ENCODE peak calls at places on chromosome 13, in four cellular contexts. M is frontal cortex, B is neural crest cell, R is cardiac fibroblast. I is an unnamed sample.

GRCh38 chr13:24148414-24149305 is 11.9 kb upstream of the SPATA13 start:
- DNase-seq in M (peak), B (no peak), R (peak), I (no peak)

GRCh38 chr13:26837997-26838396 is 77.4 kb upstream of the GPR12 start:
- DNase-seq in M (no peak), B (no peak), R (no peak), I (no peak)

GRCh38 chr13:48819889-48820288 is 155.8 kb upstream of the FNDC3A start:
- DNase-seq in M (no peak), B (no peak), R (no peak), I (no peak)

GRCh38 chr13:82688400-82688999 is 1193.8 kb downstream of the SLITRK1 start:
- DNase-seq in M (no peak), B (no peak), R (peak), I (no peak)

GRCh38 chr13:49262634-49263033 is 14.9 kb downstream of the CDADC1 start:
- DNase-seq in M (no peak), B (no peak), R (no peak), I (no peak)

GRCh38 chr13:21546372-21546771 is 57.6 kb downstream of the MICU2 start:
- DNase-seq in M (no peak), B (no peak), R (peak), I (no peak)

GRCh38 chr13:51981355-51981754 is 29.9 kb downstream of the ATP7B start:
- DNase-seq in M (no peak), B (no peak), R (peak), I (no peak)

GRCh38 chr13:101493541-101493940 is 41.1 kb downstream of the ITGBL1 start:
- DNase-seq in M (no peak), B (no peak), R (no peak), I (no peak)

GRCh38 chr13:104553156-104553555 is 1486.9 kb upstream of the SLC10A2 start:
- DNase-seq in M (no peak), B (no peak), R (peak), I (no peak)

GRCh38 chr13:33483471-33483870 is 197.9 kb upstream of the STARD13 start:
- DNase-seq in M (no peak), B (no peak), R (no peak), I (no peak)

GRCh38 chr13:66461021-66461420 is 769.1 kb downstream of the PCDH9 start:
- DNase-seq in M (no peak), B (no peak), R (peak), I (no peak)

GRCh38 chr13:69946443-69946955 is 161.1 kb upstream of the ATXN8OS start:
- DNase-seq in M (no peak), B (no peak), R (no peak), I (no peak)